ENCODE peak calls at places on chromosomes 4 and X, in eight cellular contexts. K is HFFc6, J is heart left ventricle, M is dorsolateral prefrontal cortex, E is glutamatergic neuron, Z is lung, Y is hepatocyte, N is prostate gland. D is an unnamed sample.

GRCh38 chrX:153861733-153862300 is 24.2 kb downstream of the L1CAM start:
- DNase-seq in N (no peak), K (no peak), M (no peak), J (no peak), Z (no peak), Y (no peak), E (no peak), D (no peak)

GRCh38 chr4:137312257-137312656 is 220.0 kb downstream of the PCDH18 start:
- DNase-seq in M (no peak), Y (no peak), K (peak), Z (no peak), N (no peak), J (no peak), E (no peak), D (no peak)

GRCh38 chr4:19494958-19495357 is 756.7 kb upstream of the SLIT2 start:
- DNase-seq in K (no peak), E (no peak), M (no peak), Y (no peak), N (no peak), J (no peak), Z (no peak), D (no peak)

GRCh38 chrX:18457000-18457399 is 31.6 kb downstream of the CDKL5 start:
- DNase-seq in M (no peak), N (no peak), K (no peak), Z (no peak), Y (no peak), E (no peak), J (no peak), D (no peak)

GRCh38 chrX:65644621-65645287 is 22.7 kb upstream of the MSN start:
- DNase-seq in J (peak), N (peak), M (peak), K (peak), E (no peak), Z (peak), Y (peak), D (no peak)

GRCh38 chrX:17580529-17581155 is 156.7 kb upstream of the SCML1 start:
- DNase-seq in K (peak), Y (peak), M (no peak), J (no peak), N (no peak), E (no peak), Z (no peak), D (no peak)

GRCh38 chr4:39320381-39321115 is 45.6 kb downstream of the RFC1 start:
- DNase-seq in Y (no peak), J (no peak), M (no peak), Z (no peak), K (peak), E (no peak), N (no peak), D (no peak)

GRCh38 chrX:103211012-103211715 is 3.7 kb upstream of the BEX4 start:
- DNase-seq in M (no peak), J (no peak), Y (peak), N (peak), K (peak), Z (no peak), E (peak), D (peak)

DNA sequence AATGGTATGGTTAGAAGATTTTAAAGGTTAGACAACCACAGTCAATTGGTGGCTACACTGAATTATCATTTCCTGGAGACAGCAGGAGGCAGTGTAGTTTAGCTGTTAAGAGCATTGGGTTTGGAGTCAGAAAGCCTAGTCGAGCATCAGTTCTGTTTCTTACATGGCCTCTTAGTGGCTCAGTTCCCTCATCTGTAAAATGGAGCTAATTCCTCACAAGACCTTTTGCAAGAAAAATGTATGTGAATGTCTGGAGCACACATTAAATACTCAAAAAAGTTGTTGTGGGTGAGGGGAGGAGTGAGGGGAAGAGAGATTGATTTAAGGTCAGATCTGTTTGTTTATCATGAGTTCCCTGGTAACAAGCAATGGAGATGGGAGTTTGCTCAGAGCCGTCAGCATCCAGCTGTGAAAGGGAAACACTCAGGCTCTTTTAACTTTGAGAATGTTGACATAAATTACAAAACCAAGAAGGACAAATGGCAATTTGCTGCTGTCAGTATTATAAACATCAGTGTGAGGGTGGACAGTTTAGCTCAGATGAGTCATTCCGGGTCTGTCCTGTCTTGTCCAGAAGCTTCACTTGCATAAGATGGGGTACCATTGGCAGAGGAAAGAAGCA is 98.2 kb upstream of the PGRMC2 start:
- DNase-seq in Y (no peak), J (no peak), Z (no peak), N (peak), M (no peak), K (peak), E (no peak), D (no peak)
- TF ChIP-seq CTCF in Y (peak), J (no peak), Z (no peak), N (no peak), M (no peak), K (peak), E (no peak), D (no peak)

GRCh38 chrX:40082447-40083119 is 15.2 kb downstream of the BCOR start:
- DNase-seq in M (no peak), N (no peak), K (no peak), Z (no peak), J (no peak), Y (no peak), E (no peak), D (no peak)

GRCh38 chrX:40083979-40084359 is 13.8 kb downstream of the BCOR start:
- DNase-seq in N (no peak), E (no peak), Z (no peak), K (no peak), J (no peak), M (no peak), Y (no peak), D (no peak)

GRCh38 chrX:40081679-40082068 is 16.1 kb downstream of the BCOR start:
- DNase-seq in J (no peak), K (no peak), E (no peak), Y (no peak), Z (no peak), N (no peak), M (no peak), D (no peak)

GRCh38 chrX:40084471-40084870 is 13.3 kb downstream of the BCOR start:
- DNase-seq in Z (no peak), Y (no peak), K (no peak), E (no peak), M (no peak), N (no peak), J (no peak), D (no peak)

DNA sequence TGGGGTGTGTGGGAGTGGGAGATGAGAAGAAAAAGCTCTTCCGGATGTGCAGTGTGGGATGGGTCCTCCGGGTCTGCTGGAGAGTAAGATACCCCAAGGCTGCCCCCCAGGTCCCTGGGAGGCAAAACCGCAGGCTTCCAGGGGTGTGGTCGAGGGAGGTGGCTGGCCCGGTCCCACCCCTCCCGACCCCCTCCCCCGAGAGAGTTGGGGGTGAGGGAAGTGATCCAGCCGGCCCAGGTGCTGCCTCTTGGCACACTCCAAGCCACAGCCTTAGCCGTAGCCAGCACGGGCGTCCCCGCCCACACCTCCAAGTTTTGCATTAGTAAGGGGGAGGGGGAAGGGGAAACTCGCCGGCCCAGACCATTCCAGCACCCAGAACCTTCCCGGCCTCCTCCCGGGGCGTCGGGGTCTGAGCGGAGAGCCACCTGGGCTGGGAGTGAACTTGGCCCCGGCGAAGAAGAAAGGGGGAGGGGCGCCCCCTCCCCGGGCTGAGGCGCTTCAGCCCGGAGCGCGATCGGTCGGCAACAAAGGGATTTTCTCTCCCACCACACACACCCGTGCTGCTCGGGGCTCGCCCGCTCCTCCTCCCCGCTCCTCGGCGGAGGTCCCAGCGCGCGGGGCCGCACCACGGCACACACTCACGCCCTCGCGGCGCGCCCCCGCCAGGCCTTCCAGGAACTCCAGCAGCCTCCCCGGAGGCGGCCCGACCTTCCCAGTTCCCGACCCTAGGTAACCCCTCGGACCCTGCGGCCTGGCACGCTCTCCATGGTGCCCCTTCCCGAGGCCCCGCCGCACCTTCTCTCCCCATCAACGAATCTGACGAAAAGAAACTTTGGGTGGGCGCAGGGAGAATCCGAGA is 14.4 kb downstream of the BCOR start:
- DNase-seq in M (no peak), E (no peak), K (no peak), Z (no peak), Y (peak), N (peak), J (no peak), D (peak)
- TF ChIP-seq CTCF in M (no peak), E (no peak), K (peak), Z (no peak), Y (peak), N (no peak), J (no peak), D (no peak)

GRCh38 chrX:38335382-38335781 is 8.1 kb upstream of the RPGR start:
- DNase-seq in E (no peak), K (no peak), Y (no peak), Z (no peak), N (no peak), J (no peak), M (no peak), D (no peak)
- TF ChIP-seq CTCF in E (no peak), K (no peak), Y (peak), Z (no peak), N (no peak), J (no peak), M (peak), D (no peak)

DNA sequence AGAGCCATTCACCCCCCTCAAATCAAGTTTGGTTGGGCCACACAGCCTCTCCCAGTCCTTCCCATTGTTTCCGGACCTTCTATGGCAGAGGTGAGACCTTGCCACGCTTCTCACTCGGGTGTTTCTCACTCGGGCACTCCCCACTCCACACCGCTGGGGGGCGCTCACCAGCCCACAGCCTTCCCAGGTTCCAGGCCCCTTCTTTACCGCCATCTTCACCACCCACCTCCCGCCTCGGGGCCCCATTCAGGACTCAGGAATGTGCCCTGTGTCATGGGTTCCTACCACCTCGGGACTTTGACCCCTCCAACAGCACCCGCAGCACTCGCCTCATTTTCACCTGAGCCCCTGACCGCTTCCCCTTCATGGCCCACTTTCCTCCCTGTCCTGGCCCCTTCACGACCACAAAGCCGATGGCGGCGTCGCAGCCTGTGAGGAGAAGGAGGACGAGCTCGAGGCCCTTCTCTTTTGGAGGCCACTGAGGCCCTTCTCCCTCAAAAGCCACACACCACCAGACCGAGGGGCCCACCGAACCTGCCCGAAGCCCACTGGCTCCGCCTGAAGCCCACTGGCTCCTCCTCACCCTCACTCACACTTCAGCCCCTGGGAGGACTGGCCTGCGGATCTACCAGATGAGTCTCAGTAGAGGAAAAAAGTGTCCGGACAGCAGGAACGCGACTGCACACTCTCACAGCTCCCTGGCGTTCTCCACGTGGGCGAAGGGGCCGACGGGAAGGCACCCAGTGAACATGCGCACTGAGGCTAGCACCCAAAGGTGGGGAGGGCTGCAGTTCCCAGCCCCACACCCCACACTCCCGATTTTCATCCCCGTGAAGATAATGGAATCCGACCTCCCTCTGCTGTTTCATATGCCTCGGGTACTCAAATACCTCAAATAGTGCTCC is at the start of gene PAGE1:
- DNase-seq in N (no peak), K (no peak), Y (no peak), M (no peak), E (no peak), J (no peak), Z (no peak), D (no peak)
- TF ChIP-seq CTCF in N (no peak), K (no peak), Y (no peak), M (no peak), E (no peak), J (no peak), Z (no peak), D (no peak)

GRCh38 chr4:153467897-153468262 is 1.7 kb downstream of the TMEM131L start:
- DNase-seq in Y (no peak), Z (no peak), J (no peak), M (no peak), N (no peak), K (peak), E (no peak), D (no peak)
- TF ChIP-seq CTCF in Y (no peak), Z (no peak), J (no peak), M (no peak), N (no peak), K (no peak), E (no peak), D (no peak)

GRCh38 chr4:102554482-102554881 is 53.3 kb downstream of the NFKB1 start:
- DNase-seq in M (no peak), K (peak), E (no peak), Z (no peak), Y (no peak), N (no peak), J (peak), D (no peak)
- TF ChIP-seq CTCF in M (no peak), K (no peak), E (no peak), Z (no peak), Y (no peak), N (no peak), J (no peak), D (no peak)

D was measured in Peyer's patch.